ENCODE peak calls at places on chromosome 2, in eight cellular contexts. M is K562, X is GM23338, W is GM12878, N is HCT116, I is endothelial cell of umbilical vein, C is HepG2, Z is H1. V is an unnamed sample.

GRCh38 chr2:133817680-133818566 is 249.7 kb upstream of the NCKAP5 start:
- DNase-seq in W (no peak), C (peak), X (no peak), M (no peak), N (peak), I (peak), Z (no peak), V (no peak)

GRCh38 chr2:230931556-230932231 is 6.7 kb upstream of the GPR55 start:
- DNase-seq in I (no peak), M (no peak), C (no peak), N (no peak), Z (no peak), W (no peak), X (no peak), V (no peak)

GRCh38 chr2:16429431-16429830 is 236.2 kb downstream of the CYRIA start:
- DNase-seq in M (no peak), C (peak), I (no peak), N (no peak), Z (no peak), W (no peak), X (peak), V (no peak)

GRCh38 chr2:167697961-167698360 is 549.4 kb downstream of the STK39 start:
- DNase-seq in X (no peak), I (no peak), C (no peak), M (no peak), W (no peak), N (no peak), Z (no peak), V (no peak)

GRCh38 chr2:42504364-42505230 is 10.8 kb upstream of the KCNG3 start:
- DNase-seq in C (peak), Z (no peak), W (no peak), X (no peak), M (no peak), N (no peak), I (no peak), V (no peak)

GRCh38 chr2:145818890-145819504 is 1299.1 kb upstream of the ZEB2 start:
- DNase-seq in M (no peak), I (no peak), Z (no peak), C (no peak), N (no peak), X (no peak), W (no peak), V (no peak)

GRCh38 chr2:200725620-200726019 is 86.1 kb upstream of the BZW1 start:
- DNase-seq in M (no peak), C (no peak), W (no peak), X (no peak), N (no peak), Z (no peak), I (no peak), V (no peak)

GRCh38 chr2:176385219-176385618 is 116.0 kb downstream of the MTX2 start:
- DNase-seq in M (no peak), C (no peak), X (no peak), N (no peak), Z (no peak), W (no peak), I (no peak), V (no peak)

GRCh38 chr2:152407204-152407721 is 72.3 kb downstream of the FMNL2 start:
- DNase-seq in C (no peak), W (peak), I (no peak), M (no peak), X (peak), Z (peak), N (no peak), V (no peak)

GRCh38 chr2:73232471-73233153 is 427 bp downstream of the PRADC1 start:
- DNase-seq in X (no peak), W (no peak), I (peak), Z (no peak), M (peak), N (no peak), C (no peak), V (no peak)

GRCh38 chr2:207363761-207364160 is 166.0 kb upstream of the CREB1 start:
- DNase-seq in Z (no peak), C (no peak), M (no peak), I (no peak), X (no peak), N (no peak), W (no peak), V (no peak)

GRCh38 chr2:143329288-143329687 is 200.1 kb downstream of the ARHGAP15 start:
- DNase-seq in I (no peak), C (no peak), W (no peak), Z (no peak), N (no peak), M (no peak), X (no peak), V (no peak)

GRCh38 chr2:12057436-12058166 is 311.2 kb downstream of the LPIN1 start:
- DNase-seq in N (no peak), W (peak), C (no peak), I (no peak), X (no peak), Z (no peak), M (no peak), V (no peak)

GRCh38 chr2:27323592-27324285 is 842 bp upstream of the MPV17 start:
- DNase-seq in W (no peak), C (no peak), Z (no peak), M (no peak), N (no peak), X (peak), I (no peak), V (no peak)

GRCh38 chr2:101827246-101827645 is 129.7 kb downstream of the MAP4K4 start:
- DNase-seq in I (peak), C (peak), X (no peak), M (no peak), W (no peak), N (no peak), Z (no peak), V (no peak)

GRCh38 chr2:7044253-7045250 is 127.3 kb downstream of the RNF144A start:
- DNase-seq in I (peak), X (peak), Z (peak), C (peak), W (peak), N (peak), M (peak), V (peak)

GRCh38 chr2:106885981-106886915 is at the start of gene ST6GAL2:
- DNase-seq in X (peak), N (no peak), I (no peak), M (no peak), Z (peak), W (no peak), C (no peak), V (no peak)

GRCh38 chr2:60806988-60807681 is 51.1 kb downstream of the PAPOLG start:
- DNase-seq in X (no peak), N (no peak), Z (peak), I (no peak), W (peak), C (no peak), M (peak), V (peak)

GRCh38 chr2:236768393-236769140 is 198.9 kb downstream of the ACKR3 start:
- DNase-seq in I (no peak), X (no peak), Z (no peak), N (no peak), C (no peak), M (no peak), W (no peak), V (no peak)

GRCh38 chr2:190328748-190329147 is 9.1 kb upstream of the HIBCH start:
- DNase-seq in C (peak), I (peak), M (no peak), X (peak), N (no peak), W (no peak), Z (no peak), V (no peak)

GRCh38 chr2:235709969-235710879 is 216.4 kb downstream of the AGAP1 start:
- DNase-seq in C (no peak), N (no peak), I (no peak), W (no peak), X (no peak), M (peak), Z (no peak), V (no peak)

GRCh38 chr2:101205521-101205998 is 47.1 kb upstream of the CNOT11 start:
- DNase-seq in N (peak), I (peak), Z (peak), C (peak), M (no peak), X (peak), W (no peak), V (peak)

GRCh38 chr2:215535125-215535668 is 99.3 kb upstream of the FN1 start:
- DNase-seq in M (no peak), Z (no peak), I (no peak), W (no peak), N (no peak), C (peak), X (no peak), V (peak)

GRCh38 chr2:10028988-10029874 is 14.1 kb upstream of the KLF11 start:
- DNase-seq in W (no peak), I (peak), C (no peak), Z (no peak), M (peak), N (no peak), X (peak), V (no peak)

GRCh38 chr2:85188852-85189251 is 55.7 kb downstream of the TCF7L1 start:
- DNase-seq in I (no peak), M (no peak), N (no peak), X (no peak), C (no peak), Z (no peak), W (no peak), V (no peak)

GRCh38 chr2:58606799-58607198 is 365.7 kb upstream of the FANCL start:
- DNase-seq in M (no peak), N (no peak), W (no peak), I (no peak), C (no peak), X (no peak), Z (no peak), V (no peak)

GRCh38 chr2:73993376-73993775 is 8.7 kb downstream of the TET3 start:
- DNase-seq in W (no peak), Z (no peak), X (no peak), C (no peak), N (no peak), M (no peak), I (no peak), V (no peak)

GRCh38 chr2:82993631-82994030 is 1465.4 kb downstream of the SUCLG1 start:
- DNase-seq in M (no peak), I (no peak), C (no peak), W (no peak), Z (no peak), X (peak), N (peak), V (no peak)

GRCh38 chr2:70927641-70928040 is 8.1 kb upstream of the ATP6V1B1 start:
- DNase-seq in W (no peak), C (no peak), M (no peak), N (no peak), X (no peak), Z (peak), I (no peak), V (no peak)

GRCh38 chr2:196239622-196240587 is 68.5 kb upstream of the STK17B start:
- DNase-seq in N (peak), I (peak), X (peak), W (peak), Z (no peak), M (peak), C (no peak), V (peak)

GRCh38 chr2:230930928-230931555 is 6.0 kb upstream of the GPR55 start:
- DNase-seq in W (no peak), X (no peak), N (no peak), M (no peak), Z (no peak), C (no peak), I (no peak), V (no peak)

DNA sequence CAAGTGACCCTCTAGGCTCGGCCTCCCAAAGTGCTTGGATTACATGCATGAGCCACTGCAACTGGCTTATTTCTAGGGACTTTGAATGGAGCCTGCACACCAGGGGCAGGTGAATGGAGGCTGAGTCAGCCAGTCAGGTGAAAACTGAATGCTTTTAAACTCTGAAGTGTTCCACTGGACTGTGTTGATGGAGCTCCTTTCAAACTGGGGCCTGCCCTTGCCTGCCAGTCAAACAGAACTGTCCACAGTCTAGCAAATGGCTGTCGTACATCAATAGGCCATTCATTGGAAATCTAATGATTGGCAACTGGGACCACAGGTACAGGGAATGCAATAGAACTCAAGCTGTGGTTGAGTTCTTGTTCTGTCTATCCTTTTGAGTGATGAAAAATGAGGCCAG is 981 bp upstream of the NOSTRIN start:
- DNase-seq in W (no peak), M (no peak), Z (no peak), I (no peak), N (no peak), X (no peak), C (no peak), V (no peak)
- H3K27ac ChIP-seq in W (no peak), M (peak), Z (no peak), I (no peak), N (no peak), X (no peak), C (no peak), V (no peak)

DNA sequence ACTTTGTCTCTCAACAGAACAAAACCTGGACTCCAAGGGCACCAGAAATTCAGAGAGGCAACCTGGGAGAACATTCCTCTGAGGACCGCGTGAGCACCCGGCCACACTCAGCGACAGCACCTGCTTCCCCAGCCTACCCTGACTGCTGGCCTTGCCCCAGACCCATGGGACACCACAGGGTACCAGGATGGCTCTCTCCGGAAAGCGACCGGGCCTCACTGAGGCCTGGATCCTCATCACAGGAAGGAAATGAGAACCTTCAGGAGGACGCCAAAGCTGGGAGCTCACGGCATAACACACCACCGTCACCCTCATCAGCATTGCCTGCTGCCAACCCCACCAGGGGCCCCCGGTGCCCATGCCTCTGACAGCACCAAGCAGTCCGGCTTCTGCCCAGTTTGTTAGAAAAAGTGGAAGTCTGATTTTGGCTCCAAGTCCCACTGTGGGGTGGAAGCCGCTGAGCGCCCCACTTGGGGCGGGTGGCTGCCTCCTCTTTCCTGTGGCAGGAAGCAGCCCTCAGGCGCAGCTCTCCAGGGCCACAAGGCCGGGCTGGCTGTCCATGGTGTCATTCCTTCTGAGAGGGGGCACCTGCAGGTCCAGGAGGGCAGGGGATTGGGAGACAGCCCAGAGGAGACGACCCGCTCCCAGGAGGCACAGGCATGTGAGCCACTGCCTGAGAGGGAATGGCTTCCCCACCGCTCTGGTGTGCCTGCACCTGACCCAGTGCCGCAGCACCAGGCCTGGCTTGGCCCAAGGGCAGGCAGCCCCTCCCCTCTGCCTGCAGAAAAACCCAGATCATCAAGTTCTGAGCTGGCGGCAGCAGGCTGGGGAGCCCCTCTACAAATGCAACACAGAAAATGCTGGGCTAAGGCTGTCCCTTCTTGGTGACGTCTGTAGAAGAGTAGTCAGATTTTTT is 38.6 kb downstream of the HS6ST1 start:
- DNase-seq in C (no peak), X (no peak), W (no peak), I (no peak), N (no peak), Z (no peak), M (no peak), V (no peak)
- TF ChIP-seq POLR2AphosphoS5 in C (no peak), X (no peak), W (no peak), I (no peak), N (no peak), Z (no peak), M (no peak), V (no peak)

DNA sequence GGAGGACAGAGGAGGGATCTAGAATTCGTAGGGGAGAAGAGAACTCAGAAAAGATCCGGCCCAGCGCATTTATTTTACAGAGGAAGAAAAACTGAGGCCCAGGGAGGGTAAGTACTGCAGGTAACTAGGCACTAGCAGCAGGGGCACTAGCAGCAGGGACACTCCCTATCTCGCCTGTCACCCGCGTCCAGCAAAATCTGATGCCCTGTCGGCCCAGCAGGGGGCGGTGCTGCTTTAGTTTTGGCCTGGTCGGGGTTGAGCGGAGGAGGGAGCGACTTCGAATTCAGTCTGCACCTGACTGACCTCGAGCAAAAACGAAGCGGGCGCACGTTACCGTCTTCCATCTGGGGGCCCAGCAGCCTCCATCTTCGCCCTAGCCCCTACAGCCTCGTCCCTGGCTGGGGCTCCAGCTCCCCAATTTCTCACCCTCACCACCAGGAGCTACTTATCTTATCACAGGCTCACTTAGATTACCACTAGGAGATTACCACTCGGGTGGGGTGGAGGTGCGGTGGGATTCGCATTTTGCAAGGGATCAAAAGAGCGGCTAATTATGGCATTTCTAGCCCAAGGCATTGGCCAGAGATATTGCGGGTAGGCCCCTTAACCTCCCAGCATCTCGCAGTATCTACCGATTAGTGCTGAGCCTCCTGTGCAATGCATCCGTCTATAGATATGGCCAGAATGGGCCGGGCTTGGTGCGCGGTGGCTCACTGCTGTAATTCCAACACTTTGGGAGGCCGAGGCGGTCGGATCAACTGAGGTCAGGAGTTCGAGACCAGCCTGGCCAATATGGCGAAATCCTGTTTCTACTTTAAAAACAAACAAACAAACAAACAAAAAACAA is 17.8 kb upstream of the CD8A start:
- DNase-seq in Z (peak), X (peak), I (peak), N (peak), M (peak), W (peak), C (peak), V (peak)
- TF ChIP-seq EZH2 in Z (no peak), X (no peak), I (peak), N (no peak), M (no peak), W (peak), C (no peak), V (no peak)

GRCh38 chr2:222848862-222849261 is 12.0 kb upstream of the ACSL3 start:
- DNase-seq in Z (no peak), M (no peak), I (no peak), C (no peak), W (no peak), X (no peak), N (no peak), V (no peak)

GRCh38 chr2:222842517-222843174 is 18.2 kb upstream of the ACSL3 start:
- DNase-seq in M (no peak), Z (no peak), X (no peak), N (no peak), W (no peak), I (peak), C (peak), V (no peak)

GRCh38 chr2:222840060-222840802 is 20.6 kb upstream of the ACSL3 start:
- DNase-seq in Z (no peak), X (no peak), W (no peak), M (no peak), I (no peak), C (no peak), N (no peak), V (no peak)

DNA sequence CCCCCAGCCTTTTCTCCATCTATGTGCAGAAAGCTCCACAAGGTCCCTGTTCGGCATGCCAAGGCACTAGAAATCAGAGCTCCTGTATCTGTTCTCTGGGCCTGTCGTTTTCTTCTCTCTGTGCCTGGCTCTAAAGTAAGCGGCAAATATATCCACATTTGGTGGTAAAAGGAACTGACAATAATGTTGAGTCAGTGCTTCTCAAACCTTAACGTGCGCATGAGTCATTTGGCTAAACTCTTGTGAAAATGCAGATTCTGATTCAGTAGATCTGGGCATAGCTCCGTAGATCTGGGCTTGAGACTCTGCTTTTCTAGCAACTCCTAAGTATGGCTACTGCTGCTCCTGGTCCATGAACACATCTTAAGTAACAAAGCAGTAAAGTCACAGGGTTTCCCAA is 16.5 kb upstream of the ACSL3 start:
- DNase-seq in X (no peak), M (no peak), I (peak), Z (no peak), C (no peak), N (peak), W (no peak), V (no peak)
- H3K27ac ChIP-seq in X (no peak), M (no peak), I (no peak), Z (no peak), C (no peak), N (no peak), W (no peak), V (no peak)